ENCODE peak calls at places on chromosomes 3 and 15, in seven cellular contexts. E is kidney epithelial cell, M is astrocyte of the cerebellum, J is esophagus squamous epithelium, P is testis, N is fibroblast of villous mesenchyme, C is fibroblast of mammary gland. Q is an unnamed sample.

GRCh38 chr3:94643400-94643799 is 580.5 kb downstream of the NSUN3 start:
- DNase-seq in E (no peak), P (no peak), C (no peak), J (no peak), M (no peak), N (no peak), Q (no peak)

GRCh38 chr3:32292085-32292796 is 53.8 kb downstream of the CMTM8 start:
- DNase-seq in C (no peak), P (no peak), J (no peak), N (no peak), E (no peak), M (no peak), Q (no peak)

GRCh38 chr15:58628206-58629057 is 121.1 kb downstream of the ADAM10 start:
- DNase-seq in N (peak; percentile 50), J (no peak), E (no peak), M (no peak), P (no peak), C (peak; percentile 12), Q (no peak)

GRCh38 chr3:194577985-194578905 is 55.0 kb downstream of the TMEM44 start:
- DNase-seq in C (peak; percentile 96), E (peak; percentile 89), P (no peak), M (peak; percentile 68), J (no peak), N (peak; percentile 90), Q (peak; percentile 73)

GRCh38 chr3:78804251-78805037 is 963.4 kb downstream of the ROBO1 start:
- DNase-seq in P (peak; percentile 16), E (no peak), M (peak; percentile 83), J (no peak), C (peak; percentile 91), N (peak; percentile 49), Q (no peak)

GRCh38 chr3:100042144-100042543 is 72.2 kb downstream of the FILIP1L start:
- DNase-seq in P (no peak), N (peak; percentile 94), M (no peak), C (peak; percentile 84), E (no peak), J (no peak), Q (no peak)

GRCh38 chr3:171646357-171647133 is 163.7 kb downstream of the PLD1 start:
- DNase-seq in N (peak; percentile 75), E (peak; percentile 18), M (peak; percentile 68), P (no peak), C (peak; percentile 79), J (no peak), Q (peak; percentile 40)

GRCh38 chr3:73432021-73432722 is 192.6 kb downstream of the PDZRN3 start:
- DNase-seq in N (peak; percentile 56), E (no peak), M (peak; percentile 19), C (peak; percentile 63), J (no peak), P (peak; percentile 59), Q (no peak)

GRCh38 chr3:49718419-49719213 is 868 bp downstream of the AMIGO3 start:
- DNase-seq in P (no peak), J (no peak), N (no peak), C (no peak), E (no peak), M (no peak), Q (no peak)

GRCh38 chr3:114634635-114635034 is 340.8 kb downstream of the TIGIT start:
- DNase-seq in C (no peak), M (no peak), J (no peak), P (no peak), N (no peak), E (no peak), Q (no peak)

GRCh38 chr3:51657234-51657633 is 13.8 kb upstream of the TEX264 start:
- DNase-seq in C (no peak), E (no peak), P (no peak), N (no peak), M (no peak), J (no peak), Q (no peak)

GRCh38 chr3:108006077-108006675 is 84.7 kb downstream of the CD47 start:
- DNase-seq in C (no peak), N (peak; percentile 54), P (no peak), M (no peak), J (no peak), E (no peak), Q (no peak)

GRCh38 chr3:171974986-171975837 is 64.2 kb upstream of the FNDC3B start:
- DNase-seq in C (peak; percentile 39), N (peak; percentile 92), P (no peak), J (no peak), E (no peak), M (no peak), Q (no peak)

GRCh38 chr3:167733961-167734497 is 663 bp downstream of the PDCD10 start:
- DNase-seq in C (peak; percentile 19), N (peak; percentile 53), J (no peak), E (no peak), M (no peak), P (no peak), Q (no peak)

GRCh38 chr3:181616088-181617070 is 95.3 kb upstream of the SOX2 start:
- DNase-seq in C (no peak), M (no peak), J (no peak), N (no peak), P (no peak), E (no peak), Q (no peak)

GRCh38 chr15:90336705-90337141 is 15.4 kb upstream of the ZNF774 start:
- DNase-seq in P (peak; percentile 36), C (peak; percentile 53), M (peak; percentile 20), J (no peak), N (no peak), E (peak; percentile 54), Q (no peak)

GRCh38 chr15:22888120-22888859 is 49.8 kb downstream of the NIPA2 start:
- DNase-seq in N (peak; percentile 98), P (no peak), M (peak; percentile 60), J (no peak), E (peak; percentile 82), C (peak; percentile 98), Q (peak; percentile 65)

GRCh38 chr3:66097647-66098046 is 58.9 kb upstream of the MAGI1 start:
- DNase-seq in M (no peak), N (no peak), P (no peak), C (no peak), E (no peak), J (no peak), Q (no peak)

GRCh38 chr3:30353711-30354467 is 252.5 kb upstream of the TGFBR2 start:
- DNase-seq in C (no peak), P (no peak), N (no peak), J (no peak), M (no peak), E (no peak), Q (no peak)

GRCh38 chr3:192054881-192055280 is 593.9 kb downstream of the PYDC2 start:
- DNase-seq in J (no peak), M (peak; percentile 29), N (no peak), C (peak; percentile 2), E (peak; percentile 81), P (no peak), Q (peak; percentile 92)

DNA sequence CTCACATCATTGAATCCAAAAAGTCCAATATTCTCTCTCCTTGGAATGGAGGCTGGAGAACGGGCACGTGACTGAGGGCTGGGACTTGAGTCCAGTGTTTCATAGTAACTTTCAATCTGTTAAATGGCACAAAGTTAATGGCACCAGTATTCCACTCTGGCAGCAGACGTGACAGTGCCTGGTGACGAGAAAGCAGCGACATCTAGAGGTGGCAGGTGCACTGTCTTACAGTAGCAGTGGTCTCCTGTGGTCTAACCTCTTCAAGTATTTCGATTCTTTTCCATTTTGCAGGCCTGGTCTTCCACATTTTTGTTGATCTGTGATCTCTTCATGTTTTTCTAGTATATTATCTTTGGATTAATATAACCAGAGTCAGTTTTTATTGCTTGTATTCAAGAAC is 107.1 kb downstream of the OXSM start:
- DNase-seq in N (no peak), P (peak; percentile 43), C (no peak), J (no peak), E (no peak), M (no peak), Q (no peak)
- TF ChIP-seq CTCF in N (peak; percentile 16), P (no peak), C (peak; percentile 20), J (no peak), E (peak; percentile 42), M (no peak), Q (peak; percentile 68)

GRCh38 chr15:75565062-75565970 is 13.8 kb downstream of the PTPN9 start:
- DNase-seq in M (no peak), J (no peak), C (no peak), E (no peak), P (no peak), N (no peak), Q (no peak)
- H3K4me3 ChIP-seq in M (no peak overlapping the region), J (no peak overlapping the region), C (no peak overlapping the region), E (no peak overlapping the region), P (no peak overlapping the region), N (no peak overlapping the region), Q (no peak overlapping the region)

DNA sequence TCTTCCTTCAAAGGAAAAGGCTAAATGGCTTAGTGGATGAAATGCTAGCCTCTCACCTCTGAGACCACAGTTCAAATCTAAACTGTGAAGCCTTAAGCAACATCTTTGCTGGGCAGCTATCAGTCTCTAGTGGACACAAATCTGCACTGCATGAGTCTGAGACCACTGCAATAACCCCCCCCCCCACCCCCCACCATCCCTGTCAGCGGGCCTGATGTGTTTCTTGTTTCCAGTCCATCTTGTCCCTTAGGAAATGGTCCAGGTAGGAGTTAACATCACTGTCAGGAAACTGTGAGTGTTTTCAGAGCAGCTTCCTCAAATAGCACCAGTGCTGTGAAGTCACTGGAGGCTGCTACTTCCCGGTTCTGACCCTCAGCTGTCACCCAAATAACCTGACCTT is 140.6 kb upstream of the TMCO5A start:
- DNase-seq in J (no peak), N (no peak), C (peak; percentile 29), E (no peak), P (no peak), M (no peak), Q (no peak)
- TF ChIP-seq CTCF in J (no peak), N (no peak), C (peak; percentile 46), E (peak; percentile 41), P (no peak), M (no peak), Q (peak; percentile 68)

DNA sequence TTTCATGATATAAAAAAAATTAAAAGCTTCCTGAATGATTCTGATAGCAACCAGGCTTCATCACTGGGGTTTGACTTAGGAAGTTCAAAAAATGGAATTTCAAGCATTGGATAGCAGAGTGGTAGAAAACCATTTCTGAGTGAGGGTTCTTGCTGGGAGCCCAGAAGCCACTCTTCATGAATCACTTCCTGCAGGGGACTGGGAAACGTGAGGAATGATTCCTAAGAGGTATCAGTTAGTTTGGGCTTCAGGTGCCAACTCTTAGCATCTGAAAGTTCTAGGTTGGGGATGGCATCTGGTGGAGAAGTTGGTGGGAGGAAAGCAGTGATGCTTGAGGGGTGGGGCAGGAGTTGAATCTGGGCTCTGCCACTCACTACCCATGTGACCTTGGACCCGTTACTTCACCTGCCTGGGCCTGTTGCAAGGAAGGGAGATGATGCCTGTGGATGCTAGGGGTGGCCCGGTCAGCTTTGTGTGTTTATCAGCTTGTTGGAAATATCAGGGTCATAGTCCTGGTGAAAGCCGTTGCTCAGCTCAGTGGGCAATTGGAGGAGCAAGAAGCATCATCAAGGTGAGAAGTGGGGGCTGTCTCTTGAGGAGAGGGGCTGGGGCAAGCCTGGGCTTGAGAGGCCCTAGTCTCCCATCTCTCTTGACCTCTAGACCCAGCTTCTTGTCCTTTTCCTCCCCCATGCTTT is 37.0 kb upstream of the TNFAIP8L3 start:
- DNase-seq in E (no peak), M (no peak), C (no peak), J (no peak), P (no peak), N (no peak), Q (no peak)
- H3K4me3 ChIP-seq in E (no peak overlapping the region), M (no peak overlapping the region), C (no peak overlapping the region), J (no peak overlapping the region), P (no peak overlapping the region), N (no peak overlapping the region), Q (no peak overlapping the region)

Q was measured in epithelial cell of proximal tubule.